ENCODE peak calls at places on chromosomes 12 and 14, in four cellular contexts. Y is GM12891, G is K562, W is GM12878. A is an unnamed sample.

GRCh38 chr14:65336191-65336591 is 76.3 kb upstream of the FUT8 start:
- DNase-seq in Y (no peak), G (no peak), W (no peak), A (no peak)

GRCh38 chr14:87934185-87934584 is 58.8 kb downstream of the GALC start:
- DNase-seq in W (no peak), G (no peak), Y (no peak), A (no peak)

GRCh38 chr12:30827406-30828055 is 72.8 kb upstream of the CAPRIN2 start:
- DNase-seq in W (no peak), G (no peak), Y (no peak), A (no peak)

GRCh38 chr14:100542619-100543205 is 44.5 kb downstream of the BEGAIN start:
- DNase-seq in W (no peak), Y (no peak), G (no peak), A (no peak)

GRCh38 chr14:54133896-54134295 is 177.3 kb upstream of the BMP4 start:
- DNase-seq in Y (no peak), W (no peak), G (no peak), A (no peak)

GRCh38 chr14:79016828-79017505 is 846.8 kb downstream of the NRXN3 start:
- DNase-seq in W (no peak), G (no peak), Y (no peak), A (no peak)

GRCh38 chr12:102642199-102642598 is 161.8 kb upstream of the IGF1 start:
- DNase-seq in G (no peak), W (no peak), Y (no peak), A (peak)

GRCh38 chr14:77099425-77100167 is 1.5 kb downstream of the CIPC start:
- DNase-seq in Y (no peak), W (no peak), G (no peak), A (no peak)

GRCh38 chr12:66775941-66776340 is 97.1 kb upstream of the GRIP1 start:
- DNase-seq in W (no peak), G (no peak), Y (no peak), A (no peak)

GRCh38 chr14:23579311-23579630 is 681 bp upstream of the JPH4 start:
- DNase-seq in G (no peak), Y (no peak), W (no peak), A (no peak)

GRCh38 chr12:48420031-48420775 is 52.2 kb upstream of the ANP32D start:
- DNase-seq in Y (no peak), W (no peak), G (no peak), A (no peak)

GRCh38 chr14:63468273-63468672 is 74.9 kb downstream of the PPP2R5E start:
- DNase-seq in G (no peak), Y (no peak), W (peak), A (no peak)

GRCh38 chr14:104753528-104754212 is 723 bp downstream of the SIVA1 start:
- DNase-seq in Y (no peak), W (no peak), G (no peak), A (no peak)

GRCh38 chr14:60590907-60591510 is 58.3 kb downstream of the SIX1 start:
- DNase-seq in Y (no peak), G (no peak), W (no peak), A (no peak)

GRCh38 chr14:61578745-61579144 is 116.6 kb upstream of the HIF1A start:
- DNase-seq in G (no peak), W (no peak), Y (no peak), A (no peak)

GRCh38 chr12:25648460-25648859 is 95.4 kb upstream of the LMNTD1 start:
- DNase-seq in G (no peak), Y (no peak), W (no peak), A (no peak)

GRCh38 chr12:22538336-22538735 is 6.0 kb downstream of the C2CD5 start:
- DNase-seq in W (no peak), G (no peak), Y (no peak), A (no peak)

GRCh38 chr12:98074286-98074685 is 441.1 kb upstream of the TMPO start:
- DNase-seq in W (no peak), Y (no peak), G (no peak), A (no peak)

GRCh38 chr12:90253674-90254181 is 545.1 kb upstream of the ATP2B1 start:
- DNase-seq in W (peak), Y (peak), G (no peak), A (peak)

GRCh38 chr12:64826234-64826633 is 1.8 kb downstream of the TBC1D30 start:
- DNase-seq in G (peak), W (peak), Y (peak), A (peak)

GRCh38 chr14:50260511-50260910 is 29.1 kb upstream of the SOS2 start:
- DNase-seq in Y (peak), G (no peak), W (no peak), A (no peak)

GRCh38 chr14:60724080-60724618 is at the start of gene SIX4:
- DNase-seq in Y (peak), W (no peak), G (peak), A (no peak)

GRCh38 chr12:66964629-66965028 is 285.8 kb upstream of the GRIP1 start:
- DNase-seq in W (no peak), Y (no peak), G (no peak), A (no peak)

GRCh38 chr12:24922109-24922508 is 26.8 kb downstream of the BCAT1 start:
- DNase-seq in W (no peak), Y (no peak), G (no peak), A (no peak)

GRCh38 chr14:55814064-55814463 is 234.1 kb downstream of the KTN1 start:
- DNase-seq in G (no peak), Y (no peak), W (no peak), A (no peak)

GRCh38 chr12:98572010-98572409 is 21.5 kb upstream of the SLC25A3 start:
- DNase-seq in W (no peak), G (peak), Y (no peak), A (peak)

GRCh38 chr12:107891967-107892366 is 117.5 kb downstream of the ASCL4 start:
- DNase-seq in G (peak), W (no peak), Y (no peak), A (no peak)
- TF ChIP-seq SPI1 in G (no peak), W (no peak), Y (no peak), A (no peak)

GRCh38 chr14:69316449-69317391 is 56.8 kb downstream of the GALNT16 start:
- DNase-seq in W (no peak), Y (no peak), G (no peak), A (no peak)
- TF ChIP-seq SPI1 in W (no peak), Y (peak), G (no peak), A (no peak)

DNA sequence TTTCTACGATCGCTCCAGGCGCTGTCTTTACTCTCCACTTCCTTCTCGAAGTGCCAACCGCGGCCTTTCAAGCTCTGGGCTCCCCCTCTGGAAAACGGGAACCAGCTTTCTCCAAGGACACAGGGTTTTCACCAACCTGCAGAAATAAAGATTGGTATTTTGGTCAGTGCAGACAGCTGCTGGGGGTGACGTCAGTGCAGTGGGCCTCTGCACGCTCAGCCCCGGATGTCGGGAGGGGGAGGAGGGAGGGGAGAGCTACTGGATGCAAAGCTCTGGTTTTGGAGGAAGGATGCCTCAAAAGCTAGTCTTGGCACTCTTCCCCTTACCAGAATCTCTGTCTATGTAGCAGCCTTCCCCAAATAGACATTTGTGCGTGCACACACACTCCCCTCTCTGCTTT is 19.9 kb downstream of the HRK start:
- DNase-seq in W (peak), Y (no peak), G (peak), A (no peak)
- TF ChIP-seq SPI1 in W (peak), Y (no peak), G (no peak), A (no peak)

GRCh38 chr12:120359159-120359527 is 9.8 kb downstream of the MSI1 start:
- DNase-seq in G (no peak), W (no peak), Y (no peak), A (no peak)

GRCh38 chr12:120357104-120357503 is 11.9 kb downstream of the MSI1 start:
- DNase-seq in W (no peak), Y (no peak), G (no peak), A (no peak)

GRCh38 chr12:120358412-120359158 is 10.4 kb downstream of the MSI1 start:
- DNase-seq in Y (no peak), G (no peak), W (no peak), A (no peak)

GRCh38 chr12:120353556-120354317 is 15.2 kb downstream of the MSI1 start:
- DNase-seq in W (no peak), G (no peak), Y (no peak), A (no peak)

DNA sequence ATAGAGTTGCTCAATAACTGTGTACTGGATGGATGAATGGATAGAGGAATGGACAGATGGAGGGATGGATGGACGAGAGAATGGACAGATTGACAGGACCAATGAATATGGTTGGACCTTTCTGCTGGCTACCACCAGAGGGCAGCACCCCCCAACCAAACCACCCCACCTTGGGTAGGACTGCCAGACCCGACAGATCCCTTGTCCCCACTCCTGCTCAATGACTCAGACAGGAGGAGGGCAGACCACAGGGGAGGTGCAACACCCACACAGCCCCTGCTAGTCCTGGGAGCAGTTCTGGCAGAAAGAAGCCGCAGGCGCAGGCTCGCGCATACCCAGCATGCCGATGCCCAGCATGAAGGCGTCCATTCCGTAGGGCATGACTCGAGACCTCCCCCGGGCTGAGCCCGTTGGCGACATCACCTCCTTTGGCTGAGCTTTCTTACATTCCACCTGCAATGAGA is 12.4 kb downstream of the MSI1 start:
- DNase-seq in G (peak), W (peak), Y (peak), A (peak)
- TF ChIP-seq SPI1 in G (no peak), W (no peak), Y (no peak), A (no peak)